ENCODE peak calls at places on chromosomes 16 and 17, in four cellular contexts. One of them, this sample, is unnamed.
A peak's percentile ranks its signal among the peaks of the same experiment; 100 is the strongest.

GRCh38 chr17:73644145-73645049 is at the start of gene SDK2:
- DNase-seq in mammary epithelial cell: peak; percentile 35
- DNase-seq in endothelial cell of umbilical vein: no peak
- DNase-seq in breast epithelium: no peak
- DNase-seq in this sample: no peak

GRCh38 chr16:29926675-29927522 is 873 bp upstream of the KCTD13 start:
- DNase-seq in mammary epithelial cell: no peak
- DNase-seq in endothelial cell of umbilical vein: no peak
- DNase-seq in breast epithelium: peak; percentile 47
- DNase-seq in this sample: no peak

GRCh38 chr17:69723741-69724140 is 309.2 kb downstream of the MAP2K6 start:
- DNase-seq in mammary epithelial cell: peak; percentile 19
- DNase-seq in endothelial cell of umbilical vein: peak; percentile 25
- DNase-seq in breast epithelium: no peak
- DNase-seq in this sample: no peak

GRCh38 chr17:65270932-65271700 is 133.9 kb downstream of the RGS9 start:
- DNase-seq in mammary epithelial cell: no peak
- DNase-seq in endothelial cell of umbilical vein: no peak
- DNase-seq in breast epithelium: no peak
- DNase-seq in this sample: no peak

GRCh38 chr16:56600398-56600999 is 7.9 kb upstream of the MT2A start:
- DNase-seq in mammary epithelial cell: peak; percentile 48
- DNase-seq in endothelial cell of umbilical vein: peak; percentile 54
- DNase-seq in breast epithelium: no peak
- DNase-seq in this sample: no peak

GRCh38 chr17:60149691-60150582 is at the start of gene CA4:
- DNase-seq in mammary epithelial cell: no peak
- DNase-seq in endothelial cell of umbilical vein: no peak
- DNase-seq in breast epithelium: no peak
- DNase-seq in this sample: no peak

GRCh38 chr17:17787568-17787967 is 49.2 kb downstream of the SREBF1 start:
- DNase-seq in mammary epithelial cell: no peak
- DNase-seq in endothelial cell of umbilical vein: no peak
- DNase-seq in breast epithelium: no peak
- DNase-seq in this sample: no peak

GRCh38 chr17:32909787-32910369 is 18.1 kb upstream of the TMEM98 start:
- DNase-seq in mammary epithelial cell: peak; percentile 69
- DNase-seq in endothelial cell of umbilical vein: peak; percentile 88
- DNase-seq in breast epithelium: peak; percentile 67
- DNase-seq in this sample: no peak

GRCh38 chr17:32920293-32920692 is 7.7 kb upstream of the TMEM98 start:
- DNase-seq in mammary epithelial cell: no peak
- DNase-seq in endothelial cell of umbilical vein: no peak
- DNase-seq in breast epithelium: no peak
- DNase-seq in this sample: no peak

GRCh38 chr17:64502809-64503208 is 3.3 kb downstream of the DDX5 start:
- DNase-seq in mammary epithelial cell: no peak
- DNase-seq in endothelial cell of umbilical vein: no peak
- DNase-seq in breast epithelium: no peak
- DNase-seq in this sample: no peak

GRCh38 chr17:42779304-42779941 is 987 bp upstream of the WNK4 start:
- DNase-seq in mammary epithelial cell: no peak
- DNase-seq in endothelial cell of umbilical vein: no peak
- DNase-seq in breast epithelium: no peak
- DNase-seq in this sample: no peak

GRCh38 chr16:74950511-74950910 is 34.4 kb downstream of the WDR59 start:
- DNase-seq in mammary epithelial cell: no peak
- DNase-seq in endothelial cell of umbilical vein: no peak
- DNase-seq in breast epithelium: no peak
- DNase-seq in this sample: no peak

GRCh38 chr16:30764816-30765465 is 2.8 kb downstream of the RNF40 start:
- DNase-seq in mammary epithelial cell: no peak
- DNase-seq in endothelial cell of umbilical vein: no peak
- DNase-seq in breast epithelium: no peak
- DNase-seq in this sample: no peak

GRCh38 chr17:57114085-57114673 is 29.1 kb downstream of the AKAP1 start:
- DNase-seq in mammary epithelial cell: no peak
- DNase-seq in endothelial cell of umbilical vein: peak; percentile 32
- DNase-seq in breast epithelium: no peak
- DNase-seq in this sample: no peak

GRCh38 chr17:61157246-61157887 is 242.3 kb upstream of the TBX2 start:
- DNase-seq in mammary epithelial cell: no peak
- DNase-seq in endothelial cell of umbilical vein: no peak
- DNase-seq in breast epithelium: no peak
- DNase-seq in this sample: no peak

GRCh38 chr16:4604401-4604800 is 10.3 kb downstream of the UBALD1 start:
- DNase-seq in mammary epithelial cell: no peak
- DNase-seq in endothelial cell of umbilical vein: no peak
- DNase-seq in breast epithelium: no peak
- DNase-seq in this sample: no peak

GRCh38 chr17:59844884-59845594 is 47.7 kb downstream of the TUBD1 start:
- DNase-seq in mammary epithelial cell: peak; percentile 61
- DNase-seq in endothelial cell of umbilical vein: peak; percentile 57
- DNase-seq in breast epithelium: no peak
- DNase-seq in this sample: no peak

GRCh38 chr17:78230996-78231931 is at the start of gene TMEM235:
- DNase-seq in mammary epithelial cell: no peak
- DNase-seq in endothelial cell of umbilical vein: no peak
- DNase-seq in breast epithelium: no peak
- DNase-seq in this sample: no peak

GRCh38 chr16:82055728-82056549 is 20.9 kb downstream of the HSD17B2 start:
- DNase-seq in mammary epithelial cell: peak; percentile 75
- DNase-seq in endothelial cell of umbilical vein: no peak
- DNase-seq in breast epithelium: no peak
- DNase-seq in this sample: no peak

GRCh38 chr16:50338371-50339231 is 30.2 kb downstream of the BRD7 start:
- DNase-seq in mammary epithelial cell: no peak
- DNase-seq in endothelial cell of umbilical vein: no peak
- DNase-seq in breast epithelium: no peak
- DNase-seq in this sample: no peak

GRCh38 chr16:79651363-79651762 is 50.8 kb upstream of the MAF start:
- DNase-seq in mammary epithelial cell: peak; percentile 94
- DNase-seq in endothelial cell of umbilical vein: no peak
- DNase-seq in breast epithelium: peak; percentile 58
- DNase-seq in this sample: no peak

GRCh38 chr16:69115361-69115760 is 9.9 kb downstream of the HAS3 start:
- DNase-seq in mammary epithelial cell: no peak
- DNase-seq in endothelial cell of umbilical vein: no peak
- DNase-seq in breast epithelium: no peak
- DNase-seq in this sample: no peak

GRCh38 chr17:82416264-82416663 is 1.9 kb upstream of the HEXD start:
- DNase-seq in mammary epithelial cell: no peak
- DNase-seq in endothelial cell of umbilical vein: no peak
- DNase-seq in breast epithelium: no peak
- DNase-seq in this sample: no peak

GRCh38 chr16:76277099-76278030 is at the start of gene CNTNAP4:
- DNase-seq in mammary epithelial cell: no peak
- DNase-seq in endothelial cell of umbilical vein: no peak
- DNase-seq in breast epithelium: no peak
- DNase-seq in this sample: no peak

GRCh38 chr16:11183951-11184350 is 72.1 kb downstream of the SOCS1 start:
- DNase-seq in mammary epithelial cell: no peak
- DNase-seq in endothelial cell of umbilical vein: no peak
- DNase-seq in breast epithelium: no peak
- DNase-seq in this sample: no peak

GRCh38 chr16:11191665-11192064 is 64.3 kb downstream of the SOCS1 start:
- DNase-seq in mammary epithelial cell: no peak
- DNase-seq in endothelial cell of umbilical vein: no peak
- DNase-seq in breast epithelium: no peak
- DNase-seq in this sample: no peak

GRCh38 chr16:11190585-11191565 is 65.1 kb downstream of the SOCS1 start:
- DNase-seq in mammary epithelial cell: peak; percentile 39
- DNase-seq in endothelial cell of umbilical vein: no peak
- DNase-seq in breast epithelium: no peak
- DNase-seq in this sample: no peak

GRCh38 chr16:11188801-11189740 is 66.9 kb downstream of the SOCS1 start:
- DNase-seq in mammary epithelial cell: no peak
- DNase-seq in endothelial cell of umbilical vein: no peak
- DNase-seq in breast epithelium: peak; percentile 60
- DNase-seq in this sample: no peak

DNA sequence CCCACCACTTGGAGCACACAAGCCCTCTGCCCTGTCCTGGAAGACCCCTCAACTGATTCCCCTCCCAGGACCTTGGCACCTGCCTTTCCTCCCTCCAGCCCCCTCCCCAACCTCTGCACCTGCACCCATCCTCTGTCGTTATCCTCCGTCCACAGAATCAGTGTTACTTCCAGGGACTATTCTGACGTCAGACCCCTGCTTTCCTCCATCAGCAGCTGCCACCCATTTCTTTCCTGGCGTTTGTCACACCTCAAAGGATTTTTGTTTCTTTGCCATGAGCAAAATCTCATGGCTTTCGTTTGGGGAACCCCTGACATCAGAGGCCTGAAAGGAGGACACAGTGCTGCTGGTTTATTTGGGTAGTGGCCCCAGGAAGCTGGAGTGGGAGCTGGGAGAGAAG is 68.5 kb downstream of the SOCS1 start:
- DNase-seq in mammary epithelial cell: no peak
- DNase-seq in endothelial cell of umbilical vein: no peak
- DNase-seq in breast epithelium: no peak
- DNase-seq in this sample: no peak
- H3K4me3 ChIP-seq in mammary epithelial cell: no peak overlapping the region
- H3K4me3 ChIP-seq in endothelial cell of umbilical vein: no peak overlapping the region
- H3K4me3 ChIP-seq in breast epithelium: no peak overlapping the region
- H3K4me3 ChIP-seq in this sample: no peak overlapping the region

GRCh38 chr16:1147027-1147426 is 5.9 kb upstream of the CACNA1H start:
- DNase-seq in mammary epithelial cell: no peak
- DNase-seq in endothelial cell of umbilical vein: no peak
- DNase-seq in breast epithelium: no peak
- DNase-seq in this sample: no peak
- H3K4me1 ChIP-seq in mammary epithelial cell: no peaks in the 10 kb centered on the region
- H3K4me1 ChIP-seq in endothelial cell of umbilical vein: no peaks in the 10 kb centered on the region
- H3K4me1 ChIP-seq in breast epithelium: no peaks in the 10 kb centered on the region
- H3K4me1 ChIP-seq in this sample: no peaks in the 10 kb centered on the region

DNA sequence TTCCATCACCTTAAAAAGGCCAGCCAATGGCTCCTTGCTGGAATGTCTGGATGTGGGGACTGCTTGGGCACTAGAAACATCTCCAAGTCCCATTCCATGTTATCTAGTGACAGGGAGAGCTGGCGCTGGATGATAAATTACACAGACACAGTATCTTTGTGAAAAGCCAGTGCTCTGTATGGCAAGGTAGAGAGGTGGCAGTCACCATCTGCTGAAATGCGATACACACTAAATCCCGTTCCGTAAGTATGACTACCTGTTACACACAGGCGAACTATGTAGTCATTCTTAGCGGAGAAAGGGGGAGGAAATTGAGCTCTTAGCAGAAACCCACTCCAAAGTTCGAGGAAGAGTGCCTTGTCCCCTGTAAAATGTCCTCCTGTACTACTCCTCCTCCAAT is 81.0 kb upstream of the MYOCD start:
- DNase-seq in mammary epithelial cell: no peak
- DNase-seq in endothelial cell of umbilical vein: no peak
- DNase-seq in breast epithelium: no peak
- DNase-seq in this sample: no peak
- H3K4me3 ChIP-seq in mammary epithelial cell: no peak overlapping the region
- H3K4me3 ChIP-seq in endothelial cell of umbilical vein: no peak overlapping the region
- H3K4me3 ChIP-seq in breast epithelium: no peak overlapping the region
- H3K4me3 ChIP-seq in this sample: no peak overlapping the region

GRCh38 chr17:81271226-81271625 is 23.9 kb downstream of the SLC38A10 start:
- DNase-seq in mammary epithelial cell: no peak
- DNase-seq in endothelial cell of umbilical vein: no peak
- DNase-seq in breast epithelium: no peak
- DNase-seq in this sample: no peak
- H3K4me1 ChIP-seq in mammary epithelial cell: no peaks in the 10 kb centered on the region
- H3K4me1 ChIP-seq in endothelial cell of umbilical vein: peaks cover 12% of the 10 kb centered on the region
- H3K4me1 ChIP-seq in breast epithelium: no peaks in the 10 kb centered on the region
- H3K4me1 ChIP-seq in this sample: no peaks in the 10 kb centered on the region

GRCh38 chr17:77178586-77178985 is 37.8 kb downstream of the SEC14L1 start:
- DNase-seq in mammary epithelial cell: no peak
- DNase-seq in endothelial cell of umbilical vein: no peak
- DNase-seq in breast epithelium: no peak
- DNase-seq in this sample: no peak
- H3K4me3 ChIP-seq in mammary epithelial cell: no peak overlapping the region
- H3K4me3 ChIP-seq in endothelial cell of umbilical vein: no peak overlapping the region
- H3K4me3 ChIP-seq in breast epithelium: no peak overlapping the region
- H3K4me3 ChIP-seq in this sample: no peak overlapping the region

DNA sequence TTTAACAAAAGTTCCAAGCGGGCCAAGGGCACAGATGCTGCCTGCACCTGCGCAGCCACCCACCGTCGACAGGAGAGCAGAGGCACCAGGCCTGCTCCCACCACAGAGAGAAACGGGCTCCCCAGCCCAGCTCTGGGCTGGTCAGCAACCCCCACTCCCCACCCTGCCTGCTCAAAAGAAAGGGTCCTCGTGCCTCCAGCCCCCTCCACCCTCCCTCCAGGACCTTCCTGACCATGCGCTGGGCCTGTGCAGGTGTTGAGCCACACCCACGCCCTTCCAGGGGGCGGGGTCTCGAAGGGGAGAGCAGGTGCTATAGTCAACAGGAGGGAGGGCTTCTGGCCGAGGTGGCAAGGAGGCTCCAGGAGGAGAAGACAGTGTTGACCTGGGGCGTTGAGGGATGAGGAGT is 25.3 kb downstream of the ZNF778 start:
- DNase-seq in mammary epithelial cell: no peak
- DNase-seq in endothelial cell of umbilical vein: no peak
- DNase-seq in breast epithelium: no peak
- DNase-seq in this sample: no peak
- H3K4me1 ChIP-seq in mammary epithelial cell: peaks cover 6% of the 10 kb centered on the region
- H3K4me1 ChIP-seq in endothelial cell of umbilical vein: peaks cover 5% of the 10 kb centered on the region
- H3K4me1 ChIP-seq in breast epithelium: no peaks in the 10 kb centered on the region
- H3K4me1 ChIP-seq in this sample: peaks cover 12% of the 10 kb centered on the region

DNA sequence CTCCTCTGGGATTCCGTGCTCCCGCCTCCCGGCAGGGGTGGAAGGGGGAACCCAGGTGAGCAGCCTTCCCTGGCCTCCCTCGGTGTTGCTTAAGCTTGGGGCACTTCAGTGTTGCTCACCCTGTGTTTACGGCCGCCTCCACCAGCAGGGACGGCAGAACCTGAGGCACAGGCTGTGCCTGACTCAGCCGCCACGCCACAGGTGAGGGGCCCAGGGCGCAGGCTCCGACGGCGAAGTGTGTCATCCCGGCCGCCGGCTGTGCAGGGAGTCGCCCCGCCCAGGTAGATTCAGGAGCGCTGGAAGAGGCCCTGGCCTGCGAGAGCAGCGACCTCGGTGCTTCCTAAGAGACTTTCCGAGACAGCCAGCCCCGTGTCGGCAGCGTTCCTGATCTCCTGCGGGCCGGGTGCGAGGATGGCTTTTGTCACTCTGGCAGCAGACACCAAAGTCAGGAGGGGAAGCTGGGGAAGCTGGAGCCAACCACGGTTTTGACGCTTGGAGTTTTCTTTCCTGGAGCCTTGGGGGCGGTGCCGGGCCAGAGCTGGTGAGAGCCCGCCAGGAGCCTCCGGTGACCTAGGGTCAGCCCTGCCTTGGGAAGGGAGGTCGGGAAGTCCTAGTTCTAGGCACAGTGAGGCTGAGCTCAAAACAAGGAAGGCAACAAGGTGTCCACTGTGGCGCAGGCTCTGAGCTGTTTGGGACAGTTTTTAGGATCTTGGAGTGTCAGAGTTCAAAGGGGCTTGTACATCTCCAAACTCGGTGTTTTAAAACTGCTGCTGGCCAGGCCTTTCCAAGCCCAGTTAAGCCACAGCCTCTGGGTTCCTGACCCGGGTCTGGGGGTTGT is 2.1 kb downstream of the GSE1 start:
- DNase-seq in mammary epithelial cell: peak; percentile 52
- DNase-seq in endothelial cell of umbilical vein: no peak
- DNase-seq in breast epithelium: peak; percentile 93
- DNase-seq in this sample: no peak
- H3K4me3 ChIP-seq in mammary epithelial cell: no peak overlapping the region
- H3K4me3 ChIP-seq in endothelial cell of umbilical vein: no peak overlapping the region
- H3K4me3 ChIP-seq in breast epithelium: peak overlapping the region; percentile 70
- H3K4me3 ChIP-seq in this sample: peak overlapping the region; percentile 76

GRCh38 chr17:66538776-66539175 is 236.4 kb downstream of the PRKCA start:
- DNase-seq in mammary epithelial cell: no peak
- DNase-seq in endothelial cell of umbilical vein: no peak
- DNase-seq in breast epithelium: no peak
- DNase-seq in this sample: no peak
- H3K4me1 ChIP-seq in mammary epithelial cell: peaks cover 43% of the 10 kb centered on the region
- H3K4me1 ChIP-seq in endothelial cell of umbilical vein: peaks cover 17% of the 10 kb centered on the region
- H3K4me1 ChIP-seq in breast epithelium: no peaks in the 10 kb centered on the region
- H3K4me1 ChIP-seq in this sample: peaks cover 8% of the 10 kb centered on the region